ENCODE peak calls at places on chromosomes 7 and 10, in eight cellular contexts. One of them, this sample, is unnamed.

GRCh38 chr7:100612730-100613446 is 548 bp downstream of the MOSPD3 start:
- DNase-seq in upper lobe of right lung: peak; percentile 69
- DNase-seq in A549: no peak
- DNase-seq in SK-N-SH: peak; percentile 75
- DNase-seq in transverse colon: no peak
- DNase-seq in Peyer's patch: no peak
- DNase-seq in heart right ventricle: no peak
- DNase-seq in mammary epithelial cell: no peak
- DNase-seq in this sample: peak; percentile 23

GRCh38 chr10:5508161-5508604 is 8.8 kb upstream of the CALML5 start:
- DNase-seq in upper lobe of right lung: peak; percentile 66
- DNase-seq in A549: no peak
- DNase-seq in SK-N-SH: no peak
- DNase-seq in transverse colon: peak; percentile 4
- DNase-seq in Peyer's patch: no peak
- DNase-seq in heart right ventricle: no peak
- DNase-seq in mammary epithelial cell: no peak
- DNase-seq in this sample: no peak

GRCh38 chr10:113179270-113179669 is 229.2 kb downstream of the TCF7L2 start:
- DNase-seq in upper lobe of right lung: peak; percentile 79
- DNase-seq in A549: no peak
- DNase-seq in SK-N-SH: no peak
- DNase-seq in transverse colon: no peak
- DNase-seq in Peyer's patch: no peak
- DNase-seq in heart right ventricle: peak; percentile 55
- DNase-seq in mammary epithelial cell: no peak
- DNase-seq in this sample: no peak

GRCh38 chr7:151415375-151416112 is 5.7 kb upstream of the WDR86 start:
- DNase-seq in upper lobe of right lung: peak; percentile 41
- DNase-seq in A549: no peak
- DNase-seq in SK-N-SH: no peak
- DNase-seq in transverse colon: no peak
- DNase-seq in Peyer's patch: no peak
- DNase-seq in heart right ventricle: no peak
- DNase-seq in mammary epithelial cell: peak; percentile 74
- DNase-seq in this sample: no peak

GRCh38 chr10:71401056-71401455 is 4.3 kb downstream of the CDH23 start:
- DNase-seq in upper lobe of right lung: peak; percentile 22
- DNase-seq in A549: no peak
- DNase-seq in SK-N-SH: no peak
- DNase-seq in transverse colon: no peak
- DNase-seq in Peyer's patch: no peak
- DNase-seq in heart right ventricle: no peak
- DNase-seq in mammary epithelial cell: no peak
- DNase-seq in this sample: no peak

GRCh38 chr7:1750541-1751021 is 80.5 kb downstream of the ELFN1 start:
- DNase-seq in upper lobe of right lung: no peak
- DNase-seq in A549: no peak
- DNase-seq in SK-N-SH: no peak
- DNase-seq in transverse colon: no peak
- DNase-seq in Peyer's patch: no peak
- DNase-seq in heart right ventricle: no peak
- DNase-seq in mammary epithelial cell: no peak
- DNase-seq in this sample: no peak

GRCh38 chr10:62016477-62017140 is 115.1 kb downstream of the ARID5B start:
- DNase-seq in upper lobe of right lung: no peak
- DNase-seq in A549: no peak
- DNase-seq in SK-N-SH: no peak
- DNase-seq in transverse colon: no peak
- DNase-seq in Peyer's patch: no peak
- DNase-seq in heart right ventricle: no peak
- DNase-seq in mammary epithelial cell: no peak
- DNase-seq in this sample: no peak

GRCh38 chr10:91974960-91975359 is 51.4 kb downstream of the BTAF1 start:
- DNase-seq in upper lobe of right lung: no peak
- DNase-seq in A549: no peak
- DNase-seq in SK-N-SH: no peak
- DNase-seq in transverse colon: no peak
- DNase-seq in Peyer's patch: no peak
- DNase-seq in heart right ventricle: no peak
- DNase-seq in mammary epithelial cell: peak; percentile 44
- DNase-seq in this sample: no peak

GRCh38 chr10:74011016-74011415 is 13.1 kb downstream of the VCL start:
- DNase-seq in upper lobe of right lung: no peak
- DNase-seq in A549: no peak
- DNase-seq in SK-N-SH: no peak
- DNase-seq in transverse colon: no peak
- DNase-seq in Peyer's patch: no peak
- DNase-seq in heart right ventricle: no peak
- DNase-seq in mammary epithelial cell: no peak
- DNase-seq in this sample: no peak

GRCh38 chr10:4941540-4942330 is 21.5 kb upstream of the AKR1C1 start:
- DNase-seq in upper lobe of right lung: no peak
- DNase-seq in A549: peak; percentile 51
- DNase-seq in SK-N-SH: no peak
- DNase-seq in transverse colon: no peak
- DNase-seq in Peyer's patch: no peak
- DNase-seq in heart right ventricle: no peak
- DNase-seq in mammary epithelial cell: peak; percentile 48
- DNase-seq in this sample: no peak

GRCh38 chr7:18961997-18962396 is 155.4 kb downstream of the TWIST1 start:
- DNase-seq in upper lobe of right lung: no peak
- DNase-seq in A549: no peak
- DNase-seq in SK-N-SH: no peak
- DNase-seq in transverse colon: no peak
- DNase-seq in Peyer's patch: no peak
- DNase-seq in heart right ventricle: no peak
- DNase-seq in mammary epithelial cell: no peak
- DNase-seq in this sample: no peak

GRCh38 chr10:29849434-29849833 is 210.0 kb downstream of the JCAD start:
- DNase-seq in upper lobe of right lung: no peak
- DNase-seq in A549: no peak
- DNase-seq in SK-N-SH: peak; percentile 13
- DNase-seq in transverse colon: no peak
- DNase-seq in Peyer's patch: no peak
- DNase-seq in heart right ventricle: no peak
- DNase-seq in mammary epithelial cell: no peak
- DNase-seq in this sample: no peak

GRCh38 chr10:122113161-122113944 is 124.4 kb downstream of the TACC2 start:
- DNase-seq in upper lobe of right lung: peak; percentile 89
- DNase-seq in A549: peak; percentile 88
- DNase-seq in SK-N-SH: peak; percentile 94
- DNase-seq in transverse colon: peak; percentile 75
- DNase-seq in Peyer's patch: no peak
- DNase-seq in heart right ventricle: peak; percentile 74
- DNase-seq in mammary epithelial cell: peak; percentile 58
- DNase-seq in this sample: peak; percentile 73

GRCh38 chr10:29646238-29646902 is 11.6 kb upstream of the SVIL start:
- DNase-seq in upper lobe of right lung: no peak
- DNase-seq in A549: no peak
- DNase-seq in SK-N-SH: peak; percentile 52
- DNase-seq in transverse colon: no peak
- DNase-seq in Peyer's patch: no peak
- DNase-seq in heart right ventricle: no peak
- DNase-seq in mammary epithelial cell: peak; percentile 87
- DNase-seq in this sample: no peak

GRCh38 chr10:119370972-119371703 is 163.8 kb downstream of the GRK5 start:
- DNase-seq in upper lobe of right lung: peak; percentile 68
- DNase-seq in A549: no peak
- DNase-seq in SK-N-SH: peak; percentile 81
- DNase-seq in transverse colon: no peak
- DNase-seq in Peyer's patch: no peak
- DNase-seq in heart right ventricle: peak; percentile 83
- DNase-seq in mammary epithelial cell: peak; percentile 5
- DNase-seq in this sample: no peak

GRCh38 chr10:34489973-34490372 is 325.1 kb downstream of the PARD3 start:
- DNase-seq in upper lobe of right lung: no peak
- DNase-seq in A549: peak; percentile 27
- DNase-seq in SK-N-SH: no peak
- DNase-seq in transverse colon: no peak
- DNase-seq in Peyer's patch: no peak
- DNase-seq in heart right ventricle: no peak
- DNase-seq in mammary epithelial cell: peak; percentile 86
- DNase-seq in this sample: no peak

GRCh38 chr10:99521474-99522077 is 11.2 kb upstream of the NKX2-3 start:
- DNase-seq in upper lobe of right lung: peak; percentile 66
- DNase-seq in A549: no peak
- DNase-seq in SK-N-SH: peak; percentile 16
- DNase-seq in transverse colon: no peak
- DNase-seq in Peyer's patch: no peak
- DNase-seq in heart right ventricle: no peak
- DNase-seq in mammary epithelial cell: no peak
- DNase-seq in this sample: no peak

GRCh38 chr10:93379366-93380042 is 102.6 kb downstream of the MYOF start:
- DNase-seq in upper lobe of right lung: no peak
- DNase-seq in A549: no peak
- DNase-seq in SK-N-SH: no peak
- DNase-seq in transverse colon: no peak
- DNase-seq in Peyer's patch: no peak
- DNase-seq in heart right ventricle: no peak
- DNase-seq in mammary epithelial cell: peak; percentile 69
- DNase-seq in this sample: no peak
- H3K4me1 ChIP-seq in upper lobe of right lung: peaks cover 16% of the 10 kb centered on the region
- H3K4me1 ChIP-seq in A549: peaks cover 55% of the 10 kb centered on the region
- H3K4me1 ChIP-seq in SK-N-SH: peaks cover 3% of the 10 kb centered on the region
- H3K4me1 ChIP-seq in transverse colon: no peaks in the 10 kb centered on the region
- H3K4me1 ChIP-seq in Peyer's patch: no peaks in the 10 kb centered on the region
- H3K4me1 ChIP-seq in heart right ventricle: peaks cover 31% of the 10 kb centered on the region
- H3K4me1 ChIP-seq in mammary epithelial cell: peaks cover 57% of the 10 kb centered on the region
- H3K4me1 ChIP-seq in this sample: no peaks in the 10 kb centered on the region

DNA sequence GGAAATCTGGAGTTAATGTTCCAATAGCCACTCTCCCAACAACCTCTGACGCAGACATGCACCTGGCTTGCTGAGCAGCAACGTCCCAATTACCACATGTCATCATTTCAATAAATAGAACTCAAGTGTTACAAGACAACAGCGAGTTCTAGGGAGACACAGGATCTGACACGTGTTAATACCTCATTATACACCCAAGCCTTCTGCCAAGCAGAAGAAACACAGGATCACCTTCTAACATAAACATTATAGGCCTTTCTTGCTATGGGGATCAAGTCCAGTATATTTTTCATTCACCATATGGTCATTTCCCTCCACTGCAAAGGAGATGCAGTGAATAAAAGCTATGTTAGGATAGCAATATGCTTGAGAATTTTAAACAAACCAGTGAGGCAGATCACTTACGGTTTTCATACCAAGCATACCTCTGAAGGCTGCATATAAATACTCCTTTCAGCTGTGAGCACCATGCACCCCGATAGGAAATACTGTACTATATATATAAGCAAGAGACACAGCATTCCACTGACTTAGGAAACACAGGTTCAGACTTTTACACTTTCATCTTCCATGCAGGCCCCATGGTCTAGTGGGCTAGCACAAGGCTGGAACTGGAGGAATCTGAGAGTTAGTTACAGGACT is 74.2 kb downstream of the JAZF1 start:
- DNase-seq in upper lobe of right lung: no peak
- DNase-seq in A549: no peak
- DNase-seq in SK-N-SH: no peak
- DNase-seq in transverse colon: no peak
- DNase-seq in Peyer's patch: no peak
- DNase-seq in heart right ventricle: no peak
- DNase-seq in mammary epithelial cell: no peak
- DNase-seq in this sample: no peak
- H3K4me1 ChIP-seq in upper lobe of right lung: no peaks in the 10 kb centered on the region
- H3K4me1 ChIP-seq in A549: peaks cover 27% of the 10 kb centered on the region
- H3K4me1 ChIP-seq in SK-N-SH: peaks cover 5% of the 10 kb centered on the region
- H3K4me1 ChIP-seq in transverse colon: peaks cover 5% of the 10 kb centered on the region
- H3K4me1 ChIP-seq in Peyer's patch: no peaks in the 10 kb centered on the region
- H3K4me1 ChIP-seq in heart right ventricle: peaks cover 52% of the 10 kb centered on the region
- H3K4me1 ChIP-seq in mammary epithelial cell: peaks cover 34% of the 10 kb centered on the region
- H3K4me1 ChIP-seq in this sample: peaks cover 18% of the 10 kb centered on the region

GRCh38 chr10:24254180-24254579 is 45.2 kb downstream of the KIAA1217 start:
- DNase-seq in upper lobe of right lung: no peak
- DNase-seq in A549: no peak
- DNase-seq in SK-N-SH: no peak
- DNase-seq in transverse colon: no peak
- DNase-seq in Peyer's patch: no peak
- DNase-seq in heart right ventricle: no peak
- DNase-seq in mammary epithelial cell: peak; percentile 57
- DNase-seq in this sample: no peak

GRCh38 chr10:24247841-24248240 is 38.9 kb downstream of the KIAA1217 start:
- DNase-seq in upper lobe of right lung: no peak
- DNase-seq in A549: no peak
- DNase-seq in SK-N-SH: no peak
- DNase-seq in transverse colon: no peak
- DNase-seq in Peyer's patch: no peak
- DNase-seq in heart right ventricle: no peak
- DNase-seq in mammary epithelial cell: no peak
- DNase-seq in this sample: no peak

GRCh38 chr10:24246365-24246764 is 37.4 kb downstream of the KIAA1217 start:
- DNase-seq in upper lobe of right lung: no peak
- DNase-seq in A549: no peak
- DNase-seq in SK-N-SH: no peak
- DNase-seq in transverse colon: no peak
- DNase-seq in Peyer's patch: no peak
- DNase-seq in heart right ventricle: no peak
- DNase-seq in mammary epithelial cell: no peak
- DNase-seq in this sample: no peak

GRCh38 chr10:24251547-24251946 is 42.6 kb downstream of the KIAA1217 start:
- DNase-seq in upper lobe of right lung: no peak
- DNase-seq in A549: no peak
- DNase-seq in SK-N-SH: no peak
- DNase-seq in transverse colon: no peak
- DNase-seq in Peyer's patch: no peak
- DNase-seq in heart right ventricle: no peak
- DNase-seq in mammary epithelial cell: peak; percentile 33
- DNase-seq in this sample: peak; percentile 25

GRCh38 chr10:24249829-24250415 is 41.0 kb downstream of the KIAA1217 start:
- DNase-seq in upper lobe of right lung: no peak
- DNase-seq in A549: no peak
- DNase-seq in SK-N-SH: no peak
- DNase-seq in transverse colon: no peak
- DNase-seq in Peyer's patch: no peak
- DNase-seq in heart right ventricle: no peak
- DNase-seq in mammary epithelial cell: peak; percentile 88
- DNase-seq in this sample: no peak
- H3K4me1 ChIP-seq in upper lobe of right lung: no peaks in the 10 kb centered on the region
- H3K4me1 ChIP-seq in A549: no peaks in the 10 kb centered on the region
- H3K4me1 ChIP-seq in SK-N-SH: peaks cover 8% of the 10 kb centered on the region
- H3K4me1 ChIP-seq in transverse colon: no peaks in the 10 kb centered on the region
- H3K4me1 ChIP-seq in Peyer's patch: no peaks in the 10 kb centered on the region
- H3K4me1 ChIP-seq in heart right ventricle: peaks cover 30% of the 10 kb centered on the region
- H3K4me1 ChIP-seq in mammary epithelial cell: peaks cover 33% of the 10 kb centered on the region
- H3K4me1 ChIP-seq in this sample: peaks cover 17% of the 10 kb centered on the region

GRCh38 chr7:37315752-37316711 is 132.6 kb downstream of the ELMO1 start:
- DNase-seq in upper lobe of right lung: no peak
- DNase-seq in A549: no peak
- DNase-seq in SK-N-SH: no peak
- DNase-seq in transverse colon: no peak
- DNase-seq in Peyer's patch: no peak
- DNase-seq in heart right ventricle: no peak
- DNase-seq in mammary epithelial cell: no peak
- DNase-seq in this sample: no peak
- H3K4me1 ChIP-seq in upper lobe of right lung: peaks cover 33% of the 10 kb centered on the region
- H3K4me1 ChIP-seq in A549: peaks cover 25% of the 10 kb centered on the region
- H3K4me1 ChIP-seq in SK-N-SH: no peaks in the 10 kb centered on the region
- H3K4me1 ChIP-seq in transverse colon: peaks cover 3% of the 10 kb centered on the region
- H3K4me1 ChIP-seq in Peyer's patch: no peaks in the 10 kb centered on the region
- H3K4me1 ChIP-seq in heart right ventricle: peaks cover 9% of the 10 kb centered on the region
- H3K4me1 ChIP-seq in mammary epithelial cell: no peaks in the 10 kb centered on the region
- H3K4me1 ChIP-seq in this sample: no peaks in the 10 kb centered on the region

This sample was measured in body of pancreas.